ENCODE peak calls at places on chromosomes 6 and 20, in four cellular contexts. R, J, H and Q are unnamed samples. For H3K4me1, the result is how much of the 10 kb centered on the place peaks cover.

GRCh38 chr6:5126214-5126613 is 41.1 kb downstream of the PPP1R3G start:
- DNase-seq in H (no peak), R (no peak), J (no peak), Q (no peak)

GRCh38 chr6:84764332-84765049 is at the start of gene TBX18:
- DNase-seq in R (no peak), J (no peak), H (peak), Q (peak)

GRCh38 chr20:23363257-23363649 is 1.3 kb downstream of the GZF1 start:
- DNase-seq in H (no peak), J (no peak), R (no peak), Q (no peak)

GRCh38 chr6:4021862-4022715 is 56.8 kb downstream of the FAM217A start:
- DNase-seq in H (no peak), R (no peak), J (no peak), Q (no peak)

GRCh38 chr6:167441653-167442644 is 117.1 kb downstream of the TTLL2 start:
- DNase-seq in R (no peak), H (no peak), J (no peak), Q (no peak)

GRCh38 chr6:151436814-151437213 is 15.1 kb downstream of the RMND1 start:
- DNase-seq in J (no peak), R (no peak), H (no peak), Q (no peak)

GRCh38 chr6:227812-228338 is 64.4 kb upstream of the DUSP22 start:
- DNase-seq in H (no peak), R (no peak), J (no peak), Q (no peak)

GRCh38 chr20:47749367-47749766 is 35.9 kb downstream of the SULF2 start:
- DNase-seq in J (no peak), H (no peak), R (no peak), Q (no peak)

GRCh38 chr6:7050911-7051779 is 56.6 kb upstream of the RREB1 start:
- DNase-seq in H (no peak), J (peak), R (no peak), Q (peak)

GRCh38 chr6:1736346-1737105 is 126.8 kb downstream of the FOXC1 start:
- DNase-seq in H (no peak), R (no peak), J (no peak), Q (no peak)

GRCh38 chr20:21509597-21510331 is 4.1 kb downstream of the NKX2-2 start:
- DNase-seq in R (no peak), H (no peak), J (no peak), Q (no peak)

GRCh38 chr6:149961728-149962425 is 1.9 kb upstream of the ULBP1 start:
- DNase-seq in H (peak), R (peak), J (no peak), Q (peak)

GRCh38 chr6:67300430-67301040 is 1334.5 kb upstream of the ADGRB3 start:
- DNase-seq in R (no peak), J (no peak), H (no peak), Q (no peak)

GRCh38 chr20:20956586-20956985 is 149.6 kb downstream of the LINC00237 start:
- DNase-seq in J (no peak), R (no peak), H (no peak), Q (no peak)

GRCh38 chr6:26170181-26170580 is 83.0 kb downstream of the HFE start:
- DNase-seq in J (no peak), R (peak), H (no peak), Q (no peak)

GRCh38 chr6:135180458-135181332 is at the start of gene MYB:
- DNase-seq in H (no peak), R (peak), J (peak), Q (peak)

GRCh38 chr6:166346995-166347394 is 4.7 kb upstream of the SFT2D1 start:
- DNase-seq in H (no peak), R (no peak), J (no peak), Q (no peak)

GRCh38 chr6:6057442-6058053 is 50.8 kb upstream of the NRN1 start:
- DNase-seq in R (peak), J (no peak), H (peak), Q (peak)

GRCh38 chr6:50264995-50265571 is 215.4 kb upstream of the DEFB112 start:
- DNase-seq in H (no peak), R (peak), J (no peak), Q (no peak)

GRCh38 chr6:148997863-148998262 is 251.0 kb downstream of the UST start:
- DNase-seq in R (peak), H (no peak), J (no peak), Q (no peak)

GRCh38 chr20:63317061-63317460 is 24.1 kb downstream of the COL20A1 start:
- DNase-seq in H (no peak), J (no peak), R (no peak), Q (no peak)

GRCh38 chr20:57582432-57583288 is 21.8 kb downstream of the PCK1 start:
- DNase-seq in R (no peak), J (no peak), H (no peak), Q (no peak)

GRCh38 chr6:43993881-43994523 is 133.2 kb downstream of the MRPL14 start:
- DNase-seq in H (no peak), R (no peak), J (no peak), Q (no peak)

GRCh38 chr6:25186919-25187318 is 92.3 kb upstream of the CARMIL1 start:
- DNase-seq in H (no peak), J (no peak), R (peak), Q (no peak)

GRCh38 chr6:48597951-48598350 is 487.0 kb upstream of the PTCHD4 start:
- DNase-seq in J (no peak), R (no peak), H (no peak), Q (no peak)

DNA sequence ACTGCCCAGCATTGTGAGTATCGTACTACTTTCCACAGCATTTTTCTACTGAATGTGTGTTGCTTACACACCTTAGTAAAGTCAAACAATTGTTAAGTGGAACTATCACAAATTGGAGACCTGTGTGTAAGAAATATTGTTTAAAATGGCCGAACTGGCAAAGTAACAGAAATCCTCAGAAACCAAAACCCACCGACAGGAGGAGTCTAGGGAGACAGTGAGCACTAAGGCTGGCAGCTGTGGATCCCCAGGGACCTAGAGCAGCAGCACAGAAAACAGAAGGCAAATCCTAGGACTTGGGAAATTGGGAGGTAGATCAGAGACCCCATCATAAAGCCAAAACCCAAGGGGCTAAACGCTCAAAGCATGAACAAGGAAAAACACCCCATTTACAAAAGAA is 69.9 kb downstream of the SESN1 start:
- DNase-seq in H (no peak), R (no peak), J (no peak), Q (no peak)
- H3K4me1 ChIP-seq in H (under half), R (under half), J (under half), Q (under half)

GRCh38 chr20:61510778-61511330 is 258.8 kb downstream of the CDH4 start:
- DNase-seq in H (no peak), J (no peak), R (no peak), Q (no peak)
- H3K4me1 ChIP-seq in H (under half), J (under half), R (under half), Q (under half)

GRCh38 chr6:41731561-41732086 is 3.8 kb downstream of the TFEB start:
- DNase-seq in R (no peak), J (no peak), H (no peak), Q (no peak)
- H3K4me1 ChIP-seq in R (under half), J (under half), H (under half), Q (under half)

DNA sequence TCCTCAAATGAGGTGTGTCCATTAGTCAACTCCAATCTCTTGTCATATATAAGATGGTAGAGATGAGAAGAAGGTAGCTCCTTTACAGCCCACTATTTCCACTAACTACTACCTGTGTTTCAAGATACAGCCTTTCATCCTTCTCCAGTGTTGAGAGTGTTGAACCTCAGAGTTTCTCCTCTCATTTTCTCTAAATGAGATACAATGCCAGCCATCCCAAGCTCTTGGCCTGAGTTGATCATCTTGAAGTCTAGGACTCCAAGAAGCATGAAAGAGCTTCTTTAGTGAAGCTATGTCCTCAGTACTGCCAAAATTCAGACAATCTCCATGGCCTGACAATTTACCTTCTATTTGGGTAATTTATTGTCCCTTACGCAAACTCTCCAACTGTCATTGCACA is 548 bp upstream of the HLA-DRA start:
- DNase-seq in H (no peak), J (no peak), R (no peak), Q (no peak)
- H3K4me1 ChIP-seq in H (under half), J (under half), R (under half), Q (under half)